ENCODE peak calls at places on chromosomes 2 and 18, in eight cellular contexts. G is HCEC 1CT; L is neural progenitor cell; M is stimulated activated CD4-positive, alpha-beta T cell treated with anti-CD3 and anti-CD28 coated beads, Interleukin-4, amount 100 ng/mL, for 48 hours; U is endothelial cell; W is osteoblast; R is hepatic stellate cell; A is activated gamma-delta T cell treated with Interleukin-2 at 50 U/mL for 16 hours. K is an unnamed sample.

GRCh38 chr18:55477537-55478300 is 110.3 kb downstream of the TCF4 start:
- DNase-seq in A (no peak), L (no peak), W (no peak), R (peak; percentile 29), G (peak; percentile 50), U (no peak), M (no peak), K (peak; percentile 44)

GRCh38 chr2:181146171-181146570 is 165.8 kb downstream of the UBE2E3 start:
- DNase-seq in L (no peak), U (no peak), R (no peak), M (no peak), W (no peak), A (no peak), G (no peak), K (no peak)

GRCh38 chr2:29834624-29835023 is 86.8 kb downstream of the ALK start:
- DNase-seq in M (no peak), L (no peak), R (peak; percentile 20), G (peak; percentile 15), U (no peak), A (no peak), W (no peak), K (no peak)

GRCh38 chr18:35971661-35972196 is 750 bp upstream of the RMP24 start:
- DNase-seq in G (no peak), U (no peak), M (no peak), R (no peak), L (no peak), A (no peak), W (peak; percentile 39), K (peak; percentile 29)

GRCh38 chr18:54829856-54830255 is 1.6 kb downstream of the RAB27B start:
- DNase-seq in M (no peak), G (no peak), A (no peak), L (no peak), U (no peak), W (no peak), R (no peak), K (no peak)

GRCh38 chr18:22971038-22971437 is 37.9 kb downstream of the RBBP8 start:
- DNase-seq in A (no peak), W (peak; percentile 1), L (no peak), M (no peak), R (no peak), G (no peak), U (no peak), K (no peak)

GRCh38 chr2:62561586-62561985 is 55.6 kb upstream of the TMEM17 start:
- DNase-seq in L (no peak), R (no peak), M (no peak), A (no peak), U (no peak), W (no peak), G (no peak), K (no peak)

GRCh38 chr18:50133526-50133925 is 61.4 kb downstream of the MYO5B start:
- DNase-seq in R (no peak), A (no peak), G (no peak), M (no peak), L (no peak), U (no peak), W (no peak), K (no peak)